ENCODE peak calls at places on chromosomes 1 and 21, in four cellular contexts. One of them, this sample, is unnamed.

GRCh38 chr1:53982762-53983101 is 35.3 kb downstream of the LDLRAD1 start:
- DNase-seq in dorsolateral prefrontal cortex: no peak
- DNase-seq in suprapubic skin: no peak
- DNase-seq in HT1080: no peak
- DNase-seq in this sample: no peak

GRCh38 chr21:46551636-46552241 is 53.1 kb downstream of the S100B start:
- DNase-seq in dorsolateral prefrontal cortex: no peak
- DNase-seq in suprapubic skin: no peak
- DNase-seq in HT1080: no peak
- DNase-seq in this sample: no peak

GRCh38 chr1:69686367-69686984 is 118.8 kb downstream of the LRRC7 start:
- DNase-seq in dorsolateral prefrontal cortex: no peak
- DNase-seq in suprapubic skin: no peak
- DNase-seq in HT1080: no peak
- DNase-seq in this sample: no peak

GRCh38 chr1:2933431-2934172 is 87.7 kb upstream of the ACTRT2 start:
- DNase-seq in dorsolateral prefrontal cortex: no peak
- DNase-seq in suprapubic skin: no peak
- DNase-seq in HT1080: no peak
- DNase-seq in this sample: no peak

GRCh38 chr1:113928129-113928949 is 785 bp upstream of the HIPK1 start:
- DNase-seq in dorsolateral prefrontal cortex: no peak
- DNase-seq in suprapubic skin: no peak
- DNase-seq in HT1080: no peak
- DNase-seq in this sample: peak

GRCh38 chr1:181099152-181100014 is 10.9 kb downstream of the IER5 start:
- DNase-seq in dorsolateral prefrontal cortex: no peak
- DNase-seq in suprapubic skin: no peak
- DNase-seq in HT1080: no peak
- DNase-seq in this sample: no peak

GRCh38 chr21:38351961-38352521 is 95.2 kb downstream of the KCNJ15 start:
- DNase-seq in dorsolateral prefrontal cortex: no peak
- DNase-seq in suprapubic skin: no peak
- DNase-seq in HT1080: peak
- DNase-seq in this sample: no peak

GRCh38 chr1:99227498-99227897 is 36.8 kb upstream of the PLPPR4 start:
- DNase-seq in dorsolateral prefrontal cortex: no peak
- DNase-seq in suprapubic skin: no peak
- DNase-seq in HT1080: no peak
- DNase-seq in this sample: no peak

GRCh38 chr1:92329356-92330129 is 30.7 kb downstream of the RPAP2 start:
- DNase-seq in dorsolateral prefrontal cortex: no peak
- DNase-seq in suprapubic skin: no peak
- DNase-seq in HT1080: peak
- DNase-seq in this sample: no peak